ENCODE peak calls at places on chromosomes 6 and 20, in four cellular contexts. S, N, P and D are unnamed samples.

GRCh38 chr6:72248621-72249020 is 362.3 kb downstream of the RIMS1 start:
- DNase-seq in P (no peak), N (no peak), S (no peak), D (no peak)

GRCh38 chr6:35370124-35370741 is 27.9 kb downstream of the PPARD start:
- DNase-seq in P (peak; percentile 54), N (peak; percentile 97), S (peak; percentile 87), D (peak; percentile 83)

GRCh38 chr6:15661815-15662245 is 998 bp downstream of the DTNBP1 start:
- DNase-seq in N (no peak), S (no peak), P (no peak), D (no peak)

GRCh38 chr6:36510365-36510764 is 36.9 kb downstream of the STK38 start:
- DNase-seq in S (no peak), P (no peak), N (no peak), D (no peak)

GRCh38 chr6:3825851-3826581 is 23.2 kb upstream of the FAM50B start:
- DNase-seq in S (peak; percentile 98), N (no peak), P (no peak), D (peak; percentile 100)

GRCh38 chr6:157107915-157108651 is 215.2 kb downstream of the TMEM242 start:
- DNase-seq in S (peak; percentile 92), P (no peak), N (no peak), D (peak; percentile 74)

GRCh38 chr6:77038801-77039200 is 424.5 kb downstream of the HTR1B start:
- DNase-seq in S (peak; percentile 46), N (no peak), P (no peak), D (no peak)

GRCh38 chr6:166364480-166364879 is 18.3 kb downstream of the MPC1 start:
- DNase-seq in N (no peak), P (no peak), S (no peak), D (no peak)

GRCh38 chr6:44297063-44298038 is 15.8 kb downstream of the AARS2 start:
- DNase-seq in S (no peak), N (peak; percentile 43), P (peak; percentile 67), D (peak; percentile 21)

GRCh38 chr6:14910692-14911547 is 334.9 kb upstream of the JARID2 start:
- DNase-seq in P (peak; percentile 62), S (no peak), N (peak; percentile 92), D (no peak)

GRCh38 chr6:15555101-15556038 is 107.5 kb downstream of the DTNBP1 start:
- DNase-seq in P (no peak), N (no peak), S (no peak), D (peak; percentile 26)

GRCh38 chr6:101312652-101313051 is 80.9 kb upstream of the GRIK2 start:
- DNase-seq in N (no peak), S (no peak), P (no peak), D (no peak)

GRCh38 chr6:45436544-45437440 is 59.1 kb upstream of the SUPT3H start:
- DNase-seq in S (peak; percentile 83), N (no peak), P (peak; percentile 17), D (peak; percentile 68)

GRCh38 chr6:33014841-33015634 is 5.6 kb upstream of the HLA-DOA start:
- DNase-seq in S (peak; percentile 78), N (no peak), P (peak; percentile 73), D (peak; percentile 85)

GRCh38 chr20:31966991-31967655 is 828 bp upstream of the XKR7 start:
- DNase-seq in N (no peak), S (no peak), P (no peak), D (no peak)

GRCh38 chr20:45440424-45440823 is 24.5 kb downstream of the PIGT start:
- DNase-seq in P (no peak), N (no peak), S (no peak), D (no peak)

GRCh38 chr6:135144678-135145508 is 36.2 kb upstream of the MYB start:
- DNase-seq in N (no peak), S (peak; percentile 53), P (no peak), D (peak; percentile 34)

GRCh38 chr6:30013296-30013922 is 47.7 kb upstream of the POLR1H start:
- DNase-seq in P (peak; percentile 38), S (no peak), N (no peak), D (peak; percentile 26)

GRCh38 chr6:42100029-42100901 is 42.2 kb downstream of the C6orf132 start:
- DNase-seq in S (peak; percentile 64), P (no peak), N (no peak), D (peak; percentile 17)

DNA sequence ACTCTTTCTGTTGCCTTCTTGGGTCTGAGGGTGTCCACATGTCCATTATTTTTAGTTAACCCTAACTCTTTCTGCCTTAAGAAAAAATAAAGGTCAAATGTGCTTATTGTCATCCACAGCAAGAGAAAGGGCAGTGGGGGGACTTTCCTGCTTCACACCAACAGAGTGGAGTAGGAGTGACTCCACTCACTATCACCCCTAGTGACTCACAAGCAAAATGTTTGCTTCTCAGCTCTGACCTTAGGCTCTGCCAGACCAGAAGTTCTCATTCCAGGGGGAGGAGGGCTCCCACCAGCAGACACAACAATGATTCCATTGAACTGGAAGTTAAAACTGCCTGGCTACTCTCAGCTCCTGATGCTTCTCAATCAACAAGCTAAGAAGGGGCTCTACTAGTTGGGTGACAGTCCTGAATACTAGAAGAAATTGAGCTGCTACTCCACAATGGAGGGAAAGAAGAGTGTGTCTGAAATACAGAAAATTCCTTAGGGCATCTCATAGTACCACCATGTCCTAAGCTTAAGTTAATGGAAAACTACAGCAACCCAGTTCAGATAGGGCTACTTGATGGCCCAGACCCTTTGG is 83.9 kb upstream of the AFDN start:
- DNase-seq in S (peak; percentile 31), N (no peak), P (no peak), D (no peak)
- TF ChIP-seq CTCF in S (no peak), N (no peak), P (no peak), D (no peak)

GRCh38 chr20:46699651-46700359 is 9.6 kb upstream of the SLC2A10 start:
- DNase-seq in S (peak; percentile 41), N (no peak), P (no peak), D (peak; percentile 30)
- TF ChIP-seq CTCF in S (peak; percentile 91), N (peak; percentile 69), P (peak; percentile 46), D (peak; percentile 68)

DNA sequence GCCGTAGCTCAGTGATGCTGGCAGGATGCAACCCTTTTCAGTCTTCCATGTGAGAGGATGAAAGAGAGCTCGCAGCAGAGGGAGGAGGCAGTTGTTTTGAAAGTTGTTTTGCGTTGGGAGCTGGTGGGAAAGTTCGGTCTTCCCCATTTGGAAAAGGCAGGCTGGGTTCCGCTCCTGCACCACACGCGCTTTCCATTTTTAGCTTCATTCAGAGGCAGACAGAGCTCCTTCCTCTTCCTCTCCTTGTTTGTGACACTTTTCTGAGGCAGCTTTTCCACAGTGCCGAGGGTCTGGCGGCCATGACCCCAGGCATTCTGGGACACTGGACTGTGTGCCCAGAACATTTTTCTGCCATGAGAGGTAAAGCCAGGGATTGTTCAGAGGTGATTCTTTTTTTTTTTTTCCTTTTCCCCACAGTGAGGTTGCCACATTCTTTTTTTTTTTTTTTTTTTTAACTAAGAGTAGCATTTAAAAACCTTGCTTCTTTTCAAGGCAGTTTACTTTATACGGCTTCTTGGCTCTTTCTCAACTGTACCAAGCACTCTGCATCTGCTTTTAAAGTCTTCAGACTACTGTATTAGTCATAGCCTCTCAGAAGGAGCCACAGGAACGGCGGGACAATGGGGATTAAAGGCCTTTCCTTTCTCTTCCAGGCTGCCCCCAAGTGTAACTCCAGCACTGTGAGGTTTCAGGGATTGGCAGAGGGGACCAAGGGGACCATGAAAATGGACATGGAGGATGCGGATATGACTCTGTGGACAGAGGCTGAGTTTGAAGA is 1.6 kb downstream of the PRDM1 start:
- DNase-seq in N (no peak), P (no peak), S (peak; percentile 37), D (peak; percentile 55)
- TF ChIP-seq CTCF in N (no peak), P (no peak), S (no peak), D (no peak)

DNA sequence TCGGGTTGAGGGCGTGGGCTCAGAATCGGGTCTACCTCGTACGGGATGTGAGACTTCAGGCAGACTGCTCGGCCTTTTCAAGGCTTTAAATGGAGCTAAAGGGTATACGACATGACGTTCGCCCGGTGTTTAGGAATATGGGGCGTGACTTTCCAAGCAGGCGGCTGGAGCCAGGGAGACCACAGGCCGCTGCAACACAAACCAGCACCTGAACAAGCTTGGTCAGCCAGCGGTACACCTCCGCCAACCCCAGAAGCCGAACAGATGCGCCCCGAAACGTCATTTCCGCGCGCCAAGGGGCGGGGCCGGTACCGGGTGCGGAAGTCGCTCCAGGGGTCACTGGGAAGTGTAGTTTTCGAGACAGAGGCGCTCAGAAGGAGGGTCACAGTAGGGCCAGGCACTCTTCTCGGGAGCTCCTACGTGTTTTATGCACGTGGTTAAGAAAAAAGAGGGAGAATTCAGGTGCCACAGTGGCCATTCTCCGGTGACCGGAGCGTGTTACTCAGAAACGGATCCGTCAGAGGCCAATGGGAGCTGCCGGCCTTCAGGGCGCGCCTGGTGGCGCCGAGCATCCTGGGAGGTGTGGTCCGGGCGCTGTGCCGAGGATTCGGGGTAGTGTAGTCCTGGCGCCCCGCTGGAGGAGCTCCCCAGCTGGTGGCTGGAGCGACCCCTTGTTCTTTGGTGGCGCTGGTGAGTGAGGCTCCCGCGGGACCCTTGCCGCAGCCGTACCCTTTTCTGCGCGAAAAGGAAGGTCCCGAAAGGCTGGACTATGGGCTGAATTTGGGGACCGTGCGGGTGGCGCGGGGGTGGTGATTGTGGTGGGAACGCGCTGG is at the start of gene ZNF133:
- DNase-seq in P (peak; percentile 89), N (peak; percentile 93), S (peak; percentile 93), D (peak; percentile 96)
- TF ChIP-seq CTCF in P (peak; percentile 14), N (no peak), S (peak; percentile 20), D (no peak)

DNA sequence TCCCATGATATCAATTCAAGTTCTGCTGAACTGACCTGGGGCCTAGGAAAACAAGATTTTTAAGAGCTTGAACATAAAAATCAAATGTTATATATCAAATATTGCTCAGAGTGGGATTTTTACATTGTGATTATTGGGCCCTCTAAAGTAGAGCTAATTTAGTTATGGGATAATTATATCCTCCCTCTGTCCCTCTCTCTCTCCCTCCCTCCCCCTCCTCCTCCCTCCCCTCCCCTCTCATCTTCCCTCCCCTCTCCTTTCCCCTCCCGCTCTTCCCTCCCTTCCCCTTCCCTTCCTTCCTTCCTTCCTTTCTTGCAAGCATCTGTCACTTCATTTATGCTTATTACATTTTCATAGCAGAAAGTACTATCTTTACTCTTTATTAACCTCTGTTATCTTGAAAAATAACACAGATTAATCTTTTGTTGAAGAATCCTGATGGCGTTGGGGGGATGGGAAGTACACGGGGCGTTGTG is 32.8 kb downstream of the KIF25 start:
- DNase-seq in P (no peak), S (no peak), N (no peak), D (no peak)
- TF ChIP-seq CTCF in P (no peak), S (no peak), N (no peak), D (no peak)

DNA sequence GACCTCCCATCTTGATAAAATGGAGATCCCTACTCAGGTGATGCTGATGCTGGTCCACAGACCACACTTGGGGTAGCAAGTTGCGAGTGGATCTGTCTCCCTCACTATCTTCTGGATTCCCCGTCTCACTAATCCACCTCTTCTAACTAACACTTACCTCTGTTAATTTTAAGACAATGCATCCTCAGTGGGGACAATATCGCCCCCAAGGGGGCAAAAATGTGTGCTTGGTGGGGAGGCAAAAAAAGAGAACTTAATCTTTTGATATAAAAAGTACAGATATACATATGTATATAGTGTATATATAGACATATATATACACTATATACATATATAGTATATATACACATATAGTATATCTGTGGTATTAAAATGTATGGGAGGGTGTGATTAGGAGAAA is 4.3 kb downstream of the LRFN2 start:
- DNase-seq in P (no peak), N (no peak), S (no peak), D (no peak)
- TF ChIP-seq CTCF in P (no peak), N (no peak), S (peak; percentile 6), D (no peak)